ENCODE peak calls at places on chromosomes 7 and 10, in ten cellular contexts. A is NCI-H2081; S is ovary; B is stromal cell of bone marrow; R is A549; M is GM12865; Q is activated T-helper 1 cell treated with Interleukin-2 at 50 U/mL for 16 hours; E is lower leg skin; Z is RCC 7860; H is activated naive CD4-positive, alpha-beta T cell treated with anti-CD3 and anti-CD28 coated beads, Interleukin-2, amount 10 ng/mL, durations not matched to agents 7 days and 5 days. C is an unnamed sample.

GRCh38 chr7:110831450-110831849 is 259.5 kb upstream of the LRRN3 start:
- DNase-seq in M (peak), A (no peak), R (no peak), H (no peak), S (no peak), Q (no peak), B (no peak), Z (no peak), E (no peak), C (no peak)

GRCh38 chr7:26930201-26930600 is 65.8 kb upstream of the SKAP2 start:
- DNase-seq in Q (no peak), M (no peak), H (no peak), B (peak), A (no peak), R (no peak), S (no peak), E (no peak), Z (no peak), C (no peak)

GRCh38 chr7:43750016-43750887 is 8.2 kb upstream of the BLVRA start:
- DNase-seq in Z (no peak), M (no peak), B (no peak), E (no peak), A (no peak), R (no peak), S (no peak), H (no peak), Q (no peak), C (no peak)

GRCh38 chr7:156628562-156628961 is 12.0 kb upstream of the RNF32 start:
- DNase-seq in H (no peak), A (no peak), B (no peak), S (no peak), M (no peak), Z (no peak), E (no peak), R (no peak), Q (no peak), C (no peak)

GRCh38 chr10:134205-134742 is 981 bp upstream of the ZMYND11 start:
- DNase-seq in S (no peak), Z (no peak), R (no peak), B (peak), Q (peak), E (no peak), A (peak), H (peak), M (peak), C (peak)

GRCh38 chr7:6437251-6437650 is 10.5 kb downstream of the DAGLB start:
- DNase-seq in B (no peak), A (no peak), Z (peak), S (no peak), M (no peak), H (peak), E (no peak), R (no peak), Q (no peak), C (no peak)

GRCh38 chr7:80458822-80459725 is 52.8 kb downstream of the GNAT3 start:
- DNase-seq in A (no peak), E (no peak), Q (no peak), S (no peak), Z (no peak), R (no peak), H (no peak), B (no peak), M (no peak), C (no peak)

GRCh38 chr10:46233101-46233500 is 53.7 kb upstream of the ANTXRL start:
- DNase-seq in H (peak), A (no peak), Q (no peak), R (no peak), B (no peak), Z (no peak), M (no peak), S (no peak), E (no peak), C (no peak)

GRCh38 chr7:130256716-130257115 is 9.9 kb upstream of the CPA2 start:
- DNase-seq in H (no peak), R (no peak), E (no peak), Z (no peak), M (no peak), S (no peak), B (no peak), A (no peak), Q (no peak), C (no peak)

GRCh38 chr10:5905854-5906507 is 15.9 kb downstream of the FBH1 start:
- DNase-seq in A (no peak), M (no peak), R (no peak), Q (no peak), Z (no peak), S (no peak), B (no peak), H (no peak), E (no peak), C (no peak)

GRCh38 chr10:63573068-63573697 is 52.0 kb downstream of the REEP3 start:
- DNase-seq in Z (no peak), S (no peak), A (peak), M (peak), E (no peak), H (no peak), Q (no peak), B (no peak), R (no peak), C (no peak)

GRCh38 chr10:96578633-96579032 is 8.2 kb downstream of the TM9SF3 start:
- DNase-seq in S (no peak), M (no peak), R (no peak), Z (no peak), E (no peak), B (no peak), Q (no peak), H (no peak), A (no peak), C (peak)

GRCh38 chr10:115760131-115760530 is 512.9 kb downstream of the GFRA1 start:
- DNase-seq in R (no peak), S (no peak), B (no peak), H (no peak), Z (no peak), Q (no peak), A (no peak), M (no peak), E (no peak), C (no peak)

C was measured in kidney tubule cell.